ENCODE peak calls at places on chromosomes 2 and 18, in seven cellular contexts. P is GM12878, S is H1, O is K562, A is GM12891, C is HepG2, E is SK-N-SH. G is an unnamed sample.

GRCh38 chr2:113236367-113237159 is 42.2 kb downstream of the PAX8 start:
- DNase-seq in P (no peak), S (no peak), O (no peak), A (no peak), C (no peak), E (no peak), G (no peak)

GRCh38 chr2:20177556-20178403 is 47.1 kb downstream of the SDC1 start:
- DNase-seq in P (no peak), S (no peak), O (no peak), A (no peak), C (no peak), E (peak), G (no peak)

GRCh38 chr2:151237422-151238012 is 24.1 kb downstream of the RBM43 start:
- DNase-seq in P (no peak), S (no peak), O (no peak), A (no peak), C (no peak), E (peak), G (no peak)

GRCh38 chr18:29749699-29750098 is 1292.8 kb downstream of the DSC3 start:
- DNase-seq in P (no peak), S (no peak), O (no peak), A (no peak), C (no peak), E (no peak), G (no peak)

GRCh38 chr2:68837164-68837860 is 33.9 kb downstream of the BMP10 start:
- DNase-seq in P (peak), S (peak), O (peak), A (no peak), C (peak), E (no peak), G (peak)

GRCh38 chr2:204544961-204545860 is at the start of gene PARD3B:
- DNase-seq in P (no peak), S (peak), O (peak), A (peak), C (peak), E (peak), G (no peak)

GRCh38 chr2:229695971-229696370 is 18.4 kb downstream of the DNER start:
- DNase-seq in P (no peak), S (no peak), O (no peak), A (no peak), C (no peak), E (no peak), G (no peak)

GRCh38 chr2:160062283-160063005 is at the start of gene PLA2R1:
- DNase-seq in P (no peak), S (peak), O (no peak), A (peak), C (no peak), E (no peak), G (peak)

GRCh38 chr2:55966431-55967118 is 43.0 kb upstream of the EFEMP1 start:
- DNase-seq in P (no peak), S (no peak), O (no peak), A (no peak), C (no peak), E (no peak), G (no peak)

GRCh38 chr2:16570516-16570915 is 95.1 kb downstream of the CYRIA start:
- DNase-seq in P (no peak), S (no peak), O (no peak), A (no peak), C (no peak), E (no peak), G (no peak)

GRCh38 chr18:56062931-56063330 is 474.9 kb upstream of the TCF4 start:
- DNase-seq in P (no peak), S (no peak), O (no peak), A (no peak), C (no peak), E (no peak), G (no peak)

GRCh38 chr2:154470386-154470785 is 228.1 kb upstream of the KCNJ3 start:
- DNase-seq in P (no peak), S (no peak), O (no peak), A (no peak), C (no peak), E (no peak), G (no peak)

GRCh38 chr2:137969418-137969765 is 5.1 kb downstream of the HNMT start:
- DNase-seq in P (no peak), S (no peak), O (no peak), A (no peak), C (no peak), E (no peak), G (no peak)

GRCh38 chr2:33681333-33681732 is 82.2 kb upstream of the FAM98A start:
- DNase-seq in P (no peak), S (no peak), O (no peak), A (no peak), C (no peak), E (no peak), G (no peak)

GRCh38 chr2:68432696-68433658 is 34.1 kb downstream of the FBXO48 start:
- DNase-seq in P (no peak), S (no peak), O (no peak), A (no peak), C (no peak), E (no peak), G (no peak)

GRCh38 chr18:62715829-62716678 is 713 bp downstream of the PHLPP1 start:
- DNase-seq in P (no peak), S (peak), O (peak), A (peak), C (no peak), E (peak), G (peak)

GRCh38 chr2:105780606-105781005 is 35.9 kb downstream of the NCK2 start:
- DNase-seq in P (no peak), S (no peak), O (no peak), A (no peak), C (no peak), E (no peak), G (no peak)

GRCh38 chr18:61398961-61399632 is 65.9 kb downstream of the CDH20 start:
- DNase-seq in P (no peak), S (no peak), O (no peak), A (no peak), C (no peak), E (no peak), G (no peak)

GRCh38 chr18:62445386-62445917 is 77.4 kb upstream of the ZCCHC2 start:
- DNase-seq in P (no peak), S (no peak), O (no peak), A (no peak), C (no peak), E (no peak), G (no peak)

GRCh38 chr2:69577467-69578200 is 65.9 kb downstream of the AAK1 start:
- DNase-seq in P (no peak), S (no peak), O (no peak), A (no peak), C (no peak), E (no peak), G (no peak)

GRCh38 chr18:62420513-62421209 is 95.6 kb downstream of the TNFRSF11A start:
- DNase-seq in P (peak), S (no peak), O (peak), A (peak), C (peak), E (no peak), G (no peak)

GRCh38 chr18:32661486-32662299 is 111.1 kb downstream of the KLHL14 start:
- DNase-seq in P (no peak), S (no peak), O (no peak), A (no peak), C (no peak), E (no peak), G (no peak)

GRCh38 chr2:237451582-237452469 is 35.2 kb upstream of the MLPH start:
- DNase-seq in P (no peak), S (peak), O (no peak), A (no peak), C (no peak), E (peak), G (no peak)

GRCh38 chr18:21997207-21998143 is 171.9 kb upstream of the GATA6 start:
- DNase-seq in P (peak), S (no peak), O (peak), A (peak), C (peak), E (peak), G (peak)

GRCh38 chr2:140696449-140696848 is 1434.4 kb downstream of the LRP1B start:
- DNase-seq in P (no peak), S (no peak), O (no peak), A (no peak), C (peak), E (no peak), G (no peak)

GRCh38 chr2:73561422-73561821 is 80.8 kb downstream of the NAT8 start:
- DNase-seq in P (no peak), S (no peak), O (no peak), A (no peak), C (no peak), E (no peak), G (no peak)

GRCh38 chr18:22349317-22349898 is 68.3 kb downstream of the CTAGE1 start:
- DNase-seq in P (no peak), S (no peak), O (no peak), A (no peak), C (no peak), E (no peak), G (no peak)

GRCh38 chr18:58213931-58214431 is 170.0 kb downstream of the NEDD4L start:
- DNase-seq in P (no peak), S (no peak), O (no peak), A (no peak), C (no peak), E (no peak), G (no peak)

GRCh38 chr18:32771169-32771751 is 1.6 kb downstream of the KLHL14 start:
- DNase-seq in P (no peak), S (peak), O (no peak), A (no peak), C (peak), E (peak), G (peak)

GRCh38 chr2:8015848-8016580 is 665.8 kb upstream of the ID2 start:
- DNase-seq in P (no peak), S (no peak), O (no peak), A (no peak), C (no peak), E (no peak), G (no peak)

GRCh38 chr2:99878951-99879350 is 263.4 kb downstream of the AFF3 start:
- DNase-seq in P (no peak), S (no peak), O (no peak), A (no peak), C (no peak), E (no peak), G (no peak)

GRCh38 chr18:45448871-45449270 is 166.4 kb upstream of the SLC14A2 start:
- DNase-seq in P (no peak), S (no peak), O (no peak), A (no peak), C (no peak), E (no peak), G (no peak)

GRCh38 chr2:215548714-215549113 is 112.8 kb upstream of the FN1 start:
- DNase-seq in P (no peak), S (no peak), O (no peak), A (no peak), C (no peak), E (no peak), G (no peak)

GRCh38 chr2:219595250-219595649 is 2.4 kb upstream of the STK11IP start:
- DNase-seq in P (no peak), S (no peak), O (peak), A (no peak), C (peak), E (no peak), G (no peak)

GRCh38 chr18:46329736-46330246 is 225.6 kb downstream of the HAUS1 start:
- DNase-seq in P (no peak), S (no peak), O (no peak), A (no peak), C (no peak), E (no peak), G (no peak)

GRCh38 chr2:121219866-121220265 is 65.1 kb downstream of the TFCP2L1 start:
- DNase-seq in P (no peak), S (no peak), O (no peak), A (no peak), C (no peak), E (no peak), G (no peak)

GRCh38 chr18:111292-112014 is 46.9 kb upstream of the USP14 start:
- DNase-seq in P (no peak), S (peak), O (peak), A (peak), C (peak), E (peak), G (peak)

GRCh38 chr2:12716250-12717190 is at the start of gene TRIB2:
- DNase-seq in P (no peak), S (peak), O (peak), A (peak), C (peak), E (peak), G (peak)
- TF ChIP-seq POLR2AphosphoS5 in P (no peak), S (no peak), O (peak), A (no peak), C (no peak), E (peak), G (no peak)

GRCh38 chr2:109282360-109282759 is 153.4 kb downstream of the SH3RF3 start:
- DNase-seq in P (no peak), S (no peak), O (no peak), A (no peak), C (no peak), E (no peak), G (no peak)
- TF ChIP-seq TAF1 in P (no peak), S (no peak), O (no peak), A (no peak), C (no peak), E (no peak), G (no peak)

DNA sequence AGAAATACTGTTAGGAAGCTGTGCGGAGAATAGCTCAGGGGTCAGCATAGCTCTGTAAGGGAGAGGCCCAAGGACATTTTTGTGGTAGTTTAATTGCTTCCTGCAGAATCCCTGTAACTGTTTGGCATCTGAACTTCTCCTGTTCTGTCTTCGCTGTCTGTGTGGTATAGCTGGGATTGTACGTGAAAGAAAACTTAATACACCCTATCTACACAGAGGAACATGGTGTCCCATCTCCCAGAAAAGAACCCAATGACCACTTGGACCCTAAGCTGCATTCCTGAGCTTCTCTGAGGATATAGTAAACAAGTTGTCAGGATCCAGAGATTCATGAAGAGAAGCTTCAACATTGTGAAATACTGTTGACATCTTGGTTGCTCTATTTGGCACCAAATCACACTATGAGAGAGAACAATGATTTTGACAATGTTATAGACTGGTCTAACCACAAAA is 81.3 kb downstream of the CDC42EP3 start:
- DNase-seq in P (no peak), S (no peak), O (no peak), A (no peak), C (no peak), E (no peak), G (no peak)
- TF ChIP-seq POLR2AphosphoS5 in P (no peak), S (no peak), O (no peak), A (no peak), C (no peak), E (no peak), G (no peak)

GRCh38 chr18:48548921-48549320 is 10.1 kb downstream of the CTIF start:
- DNase-seq in P (no peak), S (no peak), O (no peak), A (no peak), C (no peak), E (no peak), G (no peak)

GRCh38 chr18:48548404-48548771 is 9.6 kb downstream of the CTIF start:
- DNase-seq in P (no peak), S (no peak), O (no peak), A (no peak), C (no peak), E (no peak), G (no peak)

GRCh38 chr18:48546411-48546810 is 7.6 kb downstream of the CTIF start:
- DNase-seq in P (no peak), S (no peak), O (no peak), A (no peak), C (no peak), E (no peak), G (no peak)

GRCh38 chr18:48545690-48546365 is 7.0 kb downstream of the CTIF start:
- DNase-seq in P (no peak), S (peak), O (peak), A (no peak), C (no peak), E (peak), G (no peak)

GRCh38 chr18:48547456-48548403 is 8.9 kb downstream of the CTIF start:
- DNase-seq in P (no peak), S (no peak), O (peak), A (no peak), C (no peak), E (no peak), G (no peak)
- TF ChIP-seq TAF1 in P (no peak), S (no peak), O (no peak), A (no peak), C (no peak), E (no peak), G (no peak)

GRCh38 chr2:205709319-205709718 is 27.0 kb downstream of the NRP2 start:
- DNase-seq in P (no peak), S (no peak), O (no peak), A (no peak), C (no peak), E (no peak), G (no peak)

GRCh38 chr2:205704101-205704741 is 21.9 kb downstream of the NRP2 start:
- DNase-seq in P (no peak), S (no peak), O (no peak), A (no peak), C (peak), E (no peak), G (no peak)

GRCh38 chr2:205705511-205706397 is 23.5 kb downstream of the NRP2 start:
- DNase-seq in P (no peak), S (no peak), O (no peak), A (no peak), C (no peak), E (no peak), G (no peak)

GRCh38 chr2:205708231-205708631 is 25.9 kb downstream of the NRP2 start:
- DNase-seq in P (no peak), S (no peak), O (no peak), A (no peak), C (no peak), E (no peak), G (no peak)

DNA sequence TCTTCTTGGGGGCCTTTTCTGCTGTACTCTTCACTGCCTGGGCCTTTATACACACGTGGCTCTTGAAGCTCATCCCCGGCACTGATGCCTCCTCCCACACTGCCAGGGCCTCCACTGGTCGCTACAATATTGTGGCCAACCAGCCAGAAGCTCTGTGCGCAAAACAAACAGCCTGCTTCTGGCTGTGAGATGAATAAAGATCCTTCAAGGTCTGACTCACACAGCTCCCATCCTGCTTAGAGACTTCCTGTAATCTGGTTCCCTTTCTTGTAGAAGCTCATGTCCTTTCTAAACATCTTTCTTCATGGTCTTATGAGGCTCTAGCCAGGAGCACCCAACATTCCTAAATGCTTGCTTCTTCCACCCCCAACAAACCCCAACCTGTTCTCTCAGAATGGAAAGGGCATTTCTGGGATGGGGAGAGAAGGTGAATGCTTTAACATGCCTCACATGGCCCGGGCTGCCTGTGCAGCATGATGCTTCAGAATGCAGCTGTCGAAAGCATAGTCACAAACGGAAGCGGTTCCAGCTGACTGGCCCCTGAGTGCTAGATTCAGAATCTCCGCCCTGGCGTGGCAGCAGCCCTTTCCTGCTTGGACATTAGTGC is 24.6 kb downstream of the NRP2 start:
- DNase-seq in P (peak), S (no peak), O (no peak), A (no peak), C (no peak), E (no peak), G (peak)
- TF ChIP-seq POLR2AphosphoS5 in P (peak), S (no peak), O (no peak), A (peak), C (no peak), E (no peak), G (peak)

GRCh38 chr2:88372042-88372441 is 80.5 kb downstream of the FOXI3 start:
- DNase-seq in P (no peak), S (no peak), O (no peak), A (no peak), C (no peak), E (no peak), G (no peak)
- TF ChIP-seq TAF1 in P (no peak), S (no peak), O (no peak), A (no peak), C (no peak), E (no peak), G (no peak)

GRCh38 chr18:48446582-48447225 is 37.5 kb upstream of the ZBTB7C start:
- DNase-seq in P (no peak), S (peak), O (peak), A (peak), C (peak), E (peak), G (peak)
- TF ChIP-seq POLR2AphosphoS5 in P (no peak), S (no peak), O (no peak), A (no peak), C (no peak), E (no peak), G (no peak)

DNA sequence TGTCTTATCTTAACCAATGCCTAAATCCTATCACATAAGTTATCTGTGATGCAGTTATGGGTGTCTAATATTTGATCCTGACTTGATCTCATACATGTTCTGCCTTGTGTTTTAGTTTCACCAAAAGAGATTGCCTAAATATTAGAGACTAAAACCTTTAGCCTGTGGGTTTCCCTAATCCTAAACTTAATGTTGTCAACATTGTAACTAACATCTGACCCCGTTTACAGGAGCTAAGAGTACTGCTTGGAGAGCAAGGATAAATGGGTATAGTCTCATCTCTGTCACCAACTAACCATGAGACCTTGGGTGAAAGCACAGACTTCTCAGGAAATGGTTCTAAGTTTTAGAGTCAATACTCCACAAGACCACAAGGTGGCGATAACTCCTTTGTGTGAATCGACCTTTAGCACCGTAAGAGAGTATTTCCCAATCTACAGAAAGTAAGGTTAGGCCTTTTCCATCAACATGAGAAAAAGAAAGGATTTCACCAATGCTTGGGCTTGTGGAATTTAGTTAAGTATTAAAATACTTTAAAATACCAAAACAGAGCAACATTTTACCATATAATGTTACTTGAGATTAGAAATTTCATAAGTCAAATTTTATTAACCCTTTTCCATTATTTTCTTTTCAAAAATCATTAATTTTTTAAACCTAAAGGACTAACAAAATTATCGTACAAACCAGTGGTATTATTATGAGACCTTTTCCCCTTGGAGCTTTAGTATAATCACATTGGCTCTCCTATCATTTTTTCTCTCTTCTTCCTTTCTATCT is 60.5 kb downstream of the G6PC2 start:
- DNase-seq in P (peak), S (no peak), O (peak), A (no peak), C (peak), E (peak), G (peak)
- TF ChIP-seq TAF1 in P (no peak), S (no peak), O (no peak), A (no peak), C (no peak), E (no peak), G (no peak)